ENCODE peak calls at places on chromosomes 3 and 15, in eight cellular contexts. G is heart left ventricle, P is RWPE1, R is HCT116, S is PC-3, K is foreskin fibroblast, E is HFFc6, Z is hepatocyte. C is an unnamed sample.

GRCh38 chr15:69093127-69093526 is 67.3 kb upstream of the GLCE start:
- DNase-seq in R (no peak), Z (no peak), E (peak), S (peak), K (no peak), P (no peak), G (peak), C (no peak)

GRCh38 chr15:23645379-23646164 is 2.1 kb downstream of the MAGEL2 start:
- DNase-seq in E (no peak), G (no peak), P (no peak), Z (peak), R (no peak), S (peak), K (no peak), C (no peak)

GRCh38 chr3:149660462-149660861 is 2.6 kb upstream of the WWTR1 start:
- DNase-seq in R (no peak), E (no peak), Z (no peak), K (no peak), G (no peak), P (no peak), S (no peak), C (no peak)

GRCh38 chr15:25242166-25242879 is 196.5 kb downstream of the UBE3A start:
- DNase-seq in P (no peak), G (peak), E (no peak), Z (no peak), S (no peak), R (no peak), K (no peak), C (no peak)

GRCh38 chr15:80861776-80862175 is 82.6 kb downstream of the CEMIP start:
- DNase-seq in P (no peak), S (no peak), E (no peak), Z (no peak), R (no peak), G (no peak), K (no peak), C (peak)

GRCh38 chr3:160486459-160486869 is 36.9 kb upstream of the TRIM59 start:
- DNase-seq in K (peak), P (no peak), R (peak), G (no peak), E (peak), S (peak), Z (peak), C (peak)

GRCh38 chr3:172074578-172074977 is 35.2 kb downstream of the FNDC3B start:
- DNase-seq in Z (no peak), E (no peak), S (no peak), R (no peak), P (no peak), K (peak), G (no peak), C (no peak)

GRCh38 chr15:66323312-66323928 is 30.1 kb downstream of the DIS3L start:
- DNase-seq in R (no peak), Z (no peak), K (no peak), E (no peak), S (no peak), P (no peak), G (no peak), C (no peak)

GRCh38 chr15:92810418-92811138 is 89.5 kb upstream of the CHD2 start:
- DNase-seq in S (peak), R (no peak), P (no peak), Z (peak), K (peak), E (peak), G (peak), C (no peak)

GRCh38 chr3:185726254-185726967 is 98.4 kb downstream of the IGF2BP2 start:
- DNase-seq in Z (no peak), S (no peak), E (no peak), R (no peak), G (no peak), P (no peak), K (no peak), C (no peak)

GRCh38 chr3:156605686-156606605 is 51.0 kb upstream of the SSR3 start:
- DNase-seq in R (no peak), S (peak), G (peak), E (peak), P (peak), K (peak), Z (peak), C (no peak)

GRCh38 chr15:69919816-69920215 is 177.9 kb downstream of the TLE3 start:
- DNase-seq in Z (no peak), K (no peak), R (no peak), P (no peak), G (no peak), E (no peak), S (no peak), C (no peak)

GRCh38 chr15:53522878-53523455 is 236.5 kb downstream of the WDR72 start:
- DNase-seq in P (no peak), R (no peak), Z (no peak), G (peak), E (no peak), S (peak), K (no peak), C (no peak)

GRCh38 chr3:139674585-139675260 is 3.0 kb downstream of the NMNAT3 start:
- DNase-seq in S (peak), K (no peak), Z (no peak), G (no peak), R (no peak), P (no peak), E (no peak), C (no peak)

GRCh38 chr3:139675327-139675726 is 2.4 kb downstream of the NMNAT3 start:
- DNase-seq in S (no peak), G (no peak), Z (no peak), R (no peak), P (no peak), K (no peak), E (no peak), C (no peak)

GRCh38 chr3:139679218-139679617 is 1.4 kb upstream of the NMNAT3 start:
- DNase-seq in S (no peak), G (no peak), Z (no peak), P (no peak), E (no peak), K (no peak), R (no peak), C (no peak)

GRCh38 chr3:139676634-139677197 is 1.1 kb downstream of the NMNAT3 start:
- DNase-seq in S (no peak), G (no peak), Z (no peak), R (no peak), P (no peak), E (no peak), K (no peak), C (no peak)

GRCh38 chr3:139677341-139678155 is at the start of gene NMNAT3:
- DNase-seq in Z (peak), E (no peak), P (peak), R (peak), K (peak), S (peak), G (peak), C (peak)
- TF ChIP-seq CTCF in Z (no peak), E (no peak), P (no peak), R (peak), K (no peak), S (no peak), G (no peak), C (no peak)

GRCh38 chr3:31240894-31241293 is 291.8 kb upstream of the STT3B start:
- DNase-seq in G (no peak), K (no peak), R (no peak), P (no peak), Z (no peak), S (no peak), E (no peak), C (no peak)
- TF ChIP-seq CTCF in G (no peak), K (no peak), R (no peak), P (no peak), Z (no peak), S (no peak), E (no peak), C (no peak)

DNA sequence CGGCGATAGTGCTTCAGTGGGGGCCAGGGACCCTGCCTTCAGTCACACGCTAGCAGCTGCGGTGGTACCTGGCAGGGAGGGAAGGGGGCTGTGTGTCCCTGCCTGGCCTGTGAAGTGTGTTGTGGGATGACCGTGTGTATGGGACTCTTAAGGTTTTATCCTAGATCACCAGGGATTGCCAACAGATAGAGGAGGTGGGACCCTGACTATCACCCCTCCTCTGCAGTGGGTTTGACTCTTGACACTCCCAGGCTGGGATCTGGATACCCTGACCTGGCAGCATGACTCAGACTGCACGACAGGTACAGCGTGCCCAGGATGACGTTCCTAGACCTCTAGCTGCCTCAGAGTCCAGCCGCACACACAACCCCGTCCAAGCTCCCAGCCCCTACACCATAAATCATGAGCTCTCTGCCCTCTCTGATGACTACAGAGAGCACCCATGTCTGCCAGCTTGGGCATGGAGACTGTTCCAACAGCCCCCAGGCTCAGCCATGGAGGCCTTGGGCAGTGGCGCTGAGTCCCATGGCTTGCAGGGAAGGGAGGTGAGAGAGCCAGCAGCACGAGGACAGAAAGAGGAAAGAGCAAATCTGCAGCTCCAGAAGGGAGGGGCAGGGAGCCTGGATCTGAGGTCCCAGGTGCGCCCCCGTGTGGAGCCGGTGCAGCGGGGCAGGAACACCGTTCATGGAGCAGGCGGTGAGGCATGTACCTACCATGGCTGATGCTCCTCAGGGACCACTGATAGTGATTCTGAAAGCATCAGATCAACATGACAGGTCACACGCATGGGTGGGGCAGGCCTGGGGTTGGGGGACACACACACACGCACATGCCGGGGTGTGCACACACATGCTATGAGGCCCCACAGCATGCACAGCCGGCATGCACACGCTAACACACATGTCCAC is 71.0 kb downstream of the ADAMTS7 start:
- DNase-seq in G (no peak), S (peak), E (peak), P (no peak), K (no peak), Z (peak), R (peak), C (no peak)
- TF ChIP-seq CTCF in G (peak), S (peak), E (peak), P (peak), K (peak), Z (peak), R (peak), C (peak)

GRCh38 chr15:37981781-37982180 is 47.3 kb downstream of the TMCO5A start:
- DNase-seq in E (peak), G (no peak), Z (peak), K (peak), S (peak), P (peak), R (peak), C (no peak)
- TF ChIP-seq CTCF in E (peak), G (peak), Z (peak), K (peak), S (peak), P (peak), R (peak), C (peak)

GRCh38 chr3:134978658-134979057 is 183.6 kb downstream of the EPHB1 start:
- DNase-seq in R (no peak), P (no peak), G (no peak), S (no peak), Z (no peak), E (no peak), K (no peak), C (no peak)
- TF ChIP-seq CTCF in R (no peak), P (no peak), G (no peak), S (no peak), Z (no peak), E (no peak), K (no peak), C (no peak)

DNA sequence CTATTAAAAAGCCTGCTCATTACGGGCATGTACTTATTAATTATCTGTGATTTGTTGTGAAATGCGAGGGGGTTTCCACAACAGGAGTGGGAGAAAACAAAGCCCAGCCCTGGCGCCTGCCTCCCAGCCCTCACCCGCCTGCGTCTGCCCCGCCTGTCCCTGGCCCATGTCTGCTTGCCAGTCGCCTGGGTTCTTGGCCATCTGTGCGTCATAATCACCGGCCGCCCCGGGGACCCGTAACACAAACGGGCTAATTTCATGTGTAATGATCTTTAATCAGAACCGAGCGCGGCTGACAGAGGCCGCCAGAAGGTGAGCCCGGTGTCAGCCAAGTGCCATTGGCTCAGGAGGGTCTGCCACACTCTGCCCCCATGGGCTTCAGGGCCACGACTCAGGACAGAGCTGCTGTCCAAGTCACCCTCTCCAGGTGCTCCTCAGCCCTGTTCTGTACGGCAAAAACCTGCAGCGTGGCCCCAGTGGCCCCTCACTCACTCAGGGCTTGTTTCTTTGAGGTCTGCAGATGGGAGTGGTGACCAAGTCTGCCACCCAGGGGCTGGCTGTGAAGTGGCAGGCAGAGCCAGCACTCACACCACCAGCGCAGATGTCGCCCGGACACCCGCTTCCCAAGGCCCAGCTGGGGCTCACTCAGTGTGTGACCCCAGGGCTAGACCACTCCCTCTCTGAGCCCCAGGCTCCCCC is 28.8 kb upstream of the TMEM115 start:
- DNase-seq in R (no peak), S (no peak), G (no peak), E (no peak), P (no peak), K (no peak), Z (peak), C (no peak)
- TF ChIP-seq CTCF in R (peak), S (peak), G (no peak), E (peak), P (no peak), K (no peak), Z (peak), C (peak)

DNA sequence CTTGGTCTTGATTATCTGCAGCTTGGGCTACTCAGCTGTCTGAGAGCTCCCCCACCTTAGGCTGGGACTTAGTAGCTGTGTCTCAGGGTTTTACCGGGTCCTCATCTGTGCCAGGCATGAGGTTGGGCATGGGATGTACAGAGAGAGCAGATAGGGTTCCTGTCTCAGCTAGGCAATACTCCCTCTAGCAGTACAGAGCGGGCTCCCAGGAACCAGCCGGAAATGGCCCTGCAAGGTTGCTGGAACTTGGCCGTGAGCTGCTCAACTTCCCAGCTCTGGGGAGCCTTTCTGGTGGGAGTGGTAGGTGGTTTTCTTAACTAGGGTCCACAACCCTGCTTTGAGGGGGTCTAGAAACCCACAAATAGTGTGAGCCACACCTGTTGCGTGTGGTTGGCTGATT is 58.3 kb downstream of the ATP2B2 start:
- DNase-seq in Z (no peak), R (no peak), P (no peak), G (no peak), S (no peak), E (no peak), K (no peak), C (no peak)
- TF ChIP-seq CTCF in Z (no peak), R (no peak), P (no peak), G (no peak), S (no peak), E (no peak), K (no peak), C (no peak)

GRCh38 chr3:128098234-128098633 is 25.4 kb downstream of the RUVBL1 start:
- DNase-seq in K (no peak), S (no peak), P (no peak), R (no peak), E (no peak), G (no peak), Z (no peak), C (no peak)
- TF ChIP-seq CTCF in K (no peak), S (no peak), P (no peak), R (no peak), E (no peak), G (no peak), Z (no peak), C (no peak)